ENCODE peak calls at places on chromosome 1, in seven cellular contexts. H is prostate gland, E is GM12878, B is breast epithelium, I is HCT116, K is transverse colon, S is stomach. N is an unnamed sample.

GRCh38 chr1:17944606-17945005 is 163.0 kb upstream of the IGSF21 start:
- DNase-seq in E (no peak), K (no peak), S (no peak), B (no peak), I (no peak), H (no peak), N (no peak)

GRCh38 chr1:227215863-227216510 is 102.3 kb downstream of the CDC42BPA start:
- DNase-seq in K (no peak), H (no peak), B (no peak), E (no peak), I (no peak), S (no peak), N (no peak)

GRCh38 chr1:219817914-219818313 is 110.4 kb downstream of the SLC30A10 start:
- DNase-seq in H (no peak), B (no peak), K (no peak), I (no peak), E (no peak), S (no peak), N (no peak)

GRCh38 chr1:23050201-23050600 is 30.9 kb downstream of the KDM1A start:
- DNase-seq in B (no peak), I (no peak), K (no peak), H (no peak), S (no peak), E (no peak), N (no peak)

GRCh38 chr1:151314137-151314875 is 12.9 kb downstream of the PI4KB start:
- DNase-seq in S (peak), I (no peak), E (no peak), B (peak), H (no peak), K (peak), N (peak)

GRCh38 chr1:179087665-179088064 is 5.8 kb downstream of the TOR3A start:
- DNase-seq in I (no peak), B (no peak), H (no peak), E (no peak), S (no peak), K (peak), N (no peak)

GRCh38 chr1:180863158-180863775 is 49.4 kb upstream of the KIAA1614 start:
- DNase-seq in E (no peak), I (peak), K (peak), H (peak), S (no peak), B (no peak), N (no peak)

GRCh38 chr1:212507361-212507760 is 74.6 kb downstream of the NENF start:
- DNase-seq in B (no peak), I (no peak), K (no peak), S (no peak), H (no peak), E (no peak), N (no peak)

GRCh38 chr1:231699769-231700168 is 73.2 kb downstream of the DISC1 start:
- DNase-seq in H (no peak), E (no peak), K (no peak), B (no peak), S (no peak), I (no peak), N (no peak)

DNA sequence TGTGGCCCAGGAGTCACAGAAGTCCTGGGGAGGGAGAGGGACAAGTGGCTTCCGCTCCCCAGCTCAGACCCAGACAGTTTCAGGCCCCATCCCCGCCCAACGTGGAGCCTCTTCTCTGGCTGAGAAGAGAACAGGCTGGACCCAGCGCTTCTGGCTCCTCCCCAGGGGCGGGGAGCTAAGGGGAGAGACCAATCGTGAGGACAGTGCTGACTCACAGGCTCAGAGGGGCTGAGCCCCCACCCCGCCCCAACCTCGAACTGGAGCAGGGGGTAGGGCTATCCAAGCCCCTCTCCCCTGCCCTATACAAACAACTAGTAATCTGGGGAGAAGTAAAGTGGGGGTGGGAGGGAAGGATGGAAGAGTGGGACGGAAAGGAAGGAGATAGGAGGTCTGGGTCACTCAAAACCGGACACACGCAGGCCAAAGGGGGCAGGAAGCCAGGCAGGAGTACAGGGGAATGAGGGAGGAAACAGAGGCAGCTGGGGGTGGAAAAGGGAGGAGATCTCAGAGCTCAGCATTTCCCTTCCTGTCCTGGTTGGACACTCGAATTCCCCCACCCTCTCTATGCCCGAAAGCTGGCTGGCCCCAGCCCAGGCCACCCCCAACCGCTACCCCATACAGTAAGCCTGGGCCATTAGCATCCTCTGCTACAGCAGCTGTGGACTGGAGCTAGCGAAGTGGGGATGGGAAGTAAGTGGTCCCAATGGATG is at the start of gene SHC1:
- DNase-seq in B (peak), K (peak), H (peak), S (peak), I (no peak), E (no peak), N (peak)
- TF ChIP-seq POLR2A in B (peak), K (peak), H (peak), S (peak), I (peak), E (peak), N (peak)

GRCh38 chr1:43227138-43227836 is 42.5 kb upstream of the TMEM125 start:
- DNase-seq in B (peak), H (peak), I (peak), K (peak), S (peak), E (peak), N (peak)

GRCh38 chr1:43232071-43232470 is 37.7 kb upstream of the TMEM125 start:
- DNase-seq in B (no peak), S (no peak), E (no peak), K (no peak), I (no peak), H (no peak), N (peak)

GRCh38 chr1:43232482-43232881 is 37.3 kb upstream of the TMEM125 start:
- DNase-seq in S (no peak), B (no peak), H (no peak), I (no peak), E (no peak), K (no peak), N (peak)

GRCh38 chr1:43233631-43234030 is 36.2 kb upstream of the TMEM125 start:
- DNase-seq in B (no peak), K (no peak), E (no peak), I (no peak), H (no peak), S (no peak), N (no peak)

GRCh38 chr1:43229831-43230780 is 39.7 kb upstream of the TMEM125 start:
- DNase-seq in S (no peak), I (no peak), H (no peak), E (no peak), K (no peak), B (no peak), N (no peak)
- TF ChIP-seq POLR2AphosphoS5 in S (no peak), I (no peak), H (no peak), E (no peak), K (no peak), B (no peak), N (no peak)

DNA sequence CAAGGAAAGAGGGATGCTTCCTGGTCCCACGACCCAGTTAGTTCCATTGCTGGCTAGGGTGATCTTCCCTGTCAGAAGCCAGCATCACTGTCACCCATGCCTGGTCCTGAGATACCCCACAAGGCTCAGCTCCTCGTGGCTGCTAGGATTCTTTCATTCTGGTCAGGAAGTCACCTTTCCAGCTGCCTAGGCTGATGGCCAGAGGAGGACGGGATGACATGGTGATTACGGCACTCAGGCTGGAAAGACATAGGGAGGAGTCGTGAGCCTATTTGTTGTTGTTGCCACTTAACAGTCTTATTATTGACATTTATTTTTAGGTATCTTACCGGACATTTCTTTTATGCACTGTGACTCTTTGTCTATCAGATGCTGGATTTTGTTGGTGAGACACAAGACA is 20.0 kb upstream of the MAPKAPK2 start:
- DNase-seq in H (no peak), B (no peak), I (no peak), K (no peak), E (no peak), S (no peak), N (no peak)
- TF ChIP-seq CTCF in H (no peak), B (no peak), I (no peak), K (no peak), E (no peak), S (no peak), N (no peak)

DNA sequence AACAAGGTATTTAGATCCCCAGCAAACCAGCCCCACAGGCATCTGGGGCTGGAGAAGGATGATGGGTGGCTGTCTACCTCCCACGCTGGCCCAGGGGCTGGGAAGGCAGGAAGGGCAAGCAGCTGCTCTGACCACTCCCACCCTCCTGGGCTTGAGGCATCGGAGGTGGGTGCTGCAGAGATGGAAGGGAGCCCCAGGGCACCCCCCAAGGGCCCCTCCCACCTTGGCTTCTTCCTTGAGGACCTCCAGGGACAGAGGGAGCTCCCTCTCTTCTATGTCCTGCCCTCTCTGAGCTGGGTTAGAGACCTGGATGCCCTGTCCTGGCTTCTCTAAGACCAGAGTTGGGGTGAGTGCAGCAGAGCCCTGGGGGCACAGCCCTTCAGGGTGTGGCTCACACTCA is 3.1 kb downstream of the CD52 start:
- DNase-seq in K (no peak), I (no peak), E (no peak), H (no peak), S (no peak), B (no peak), N (no peak)
- TF ChIP-seq POLR2A in K (no peak), I (no peak), E (no peak), H (no peak), S (no peak), B (no peak), N (no peak)

DNA sequence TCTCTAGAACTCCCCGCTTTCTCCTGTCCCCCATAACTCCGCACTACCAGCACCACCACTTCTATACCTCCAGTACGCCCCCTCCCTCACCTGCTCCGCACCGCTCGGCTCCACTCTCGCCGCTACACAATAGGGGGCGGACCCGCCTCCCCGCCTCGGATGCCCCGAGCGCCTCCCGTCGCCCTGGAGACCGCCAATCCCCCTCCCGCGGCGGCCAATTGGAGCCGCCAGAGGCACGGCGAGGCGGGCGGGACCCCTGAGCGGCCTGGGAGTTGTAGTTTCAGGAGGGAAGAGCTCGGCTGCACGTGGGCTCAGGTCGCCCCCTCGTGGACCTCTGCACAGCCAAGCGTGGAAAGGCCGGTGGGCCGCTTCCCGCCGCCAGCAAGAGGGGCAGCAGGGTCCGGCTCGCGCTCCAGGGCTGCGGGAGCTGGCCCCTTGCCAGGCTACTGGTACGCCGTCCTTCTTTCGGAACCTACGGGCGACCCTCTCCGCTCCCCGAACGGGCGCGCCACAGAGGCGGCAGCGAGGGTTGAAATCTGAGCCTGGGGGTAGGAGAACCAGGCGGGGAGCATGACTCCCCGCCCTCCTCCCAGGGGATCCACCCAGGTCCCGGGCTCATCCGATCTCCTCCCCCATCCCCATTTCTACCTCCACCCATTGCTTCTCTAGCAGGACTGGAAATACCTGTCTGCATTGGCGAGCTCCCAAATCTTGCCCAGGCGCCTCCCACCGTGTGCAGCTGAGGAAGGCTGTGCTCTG is at the start of gene IGSF9:
- DNase-seq in I (peak), K (peak), B (peak), S (peak), H (peak), E (no peak), N (no peak)
- TF ChIP-seq POLR2AphosphoS5 in I (peak), K (no peak), B (peak), S (peak), H (peak), E (no peak), N (peak)

GRCh38 chr1:95072532-95073419 is at the start of gene ALG14:
- DNase-seq in H (peak), I (peak), S (peak), K (peak), E (peak), B (peak), N (peak)
- TF ChIP-seq CTCF in H (no peak), I (no peak), S (no peak), K (no peak), E (no peak), B (no peak), N (no peak)